ENCODE peak calls at places on chromosome 10, in seven cellular contexts. One of them, this sample, is unnamed.
A peak's percentile ranks its signal among the peaks of the same experiment; 100 is the strongest.

GRCh38 chr10:116079355-116079754 is 193.7 kb downstream of the GFRA1 start:
- DNase-seq in SK-N-SH: no peak
- DNase-seq in endothelial cell of umbilical vein: no peak
- DNase-seq in H1: no peak
- DNase-seq in HepG2: no peak
- DNase-seq in K562: no peak
- DNase-seq in HCT116: no peak
- DNase-seq in this sample: no peak

GRCh38 chr10:122243560-122243959 is 27.5 kb upstream of the BTBD16 start:
- DNase-seq in SK-N-SH: no peak
- DNase-seq in endothelial cell of umbilical vein: no peak
- DNase-seq in H1: no peak
- DNase-seq in HepG2: no peak
- DNase-seq in K562: no peak
- DNase-seq in HCT116: no peak
- DNase-seq in this sample: no peak

GRCh38 chr10:102508506-102508905 is 4.7 kb downstream of the SUFU start:
- DNase-seq in SK-N-SH: no peak
- DNase-seq in endothelial cell of umbilical vein: no peak
- DNase-seq in H1: no peak
- DNase-seq in HepG2: no peak
- DNase-seq in K562: no peak
- DNase-seq in HCT116: no peak
- DNase-seq in this sample: no peak

GRCh38 chr10:62052276-62052675 is 150.8 kb downstream of the ARID5B start:
- DNase-seq in SK-N-SH: no peak
- DNase-seq in endothelial cell of umbilical vein: no peak
- DNase-seq in H1: no peak
- DNase-seq in HepG2: no peak
- DNase-seq in K562: no peak
- DNase-seq in HCT116: no peak
- DNase-seq in this sample: no peak

GRCh38 chr10:34941471-34942357 is 126.6 kb upstream of the PARD3 start:
- DNase-seq in SK-N-SH: no peak
- DNase-seq in endothelial cell of umbilical vein: no peak
- DNase-seq in H1: no peak
- DNase-seq in HepG2: no peak
- DNase-seq in K562: no peak
- DNase-seq in HCT116: no peak
- DNase-seq in this sample: no peak

GRCh38 chr10:122388287-122388997 is 13.9 kb downstream of the PLEKHA1 start:
- DNase-seq in SK-N-SH: no peak
- DNase-seq in endothelial cell of umbilical vein: no peak
- DNase-seq in H1: no peak
- DNase-seq in HepG2: no peak
- DNase-seq in K562: no peak
- DNase-seq in HCT116: no peak
- DNase-seq in this sample: no peak

GRCh38 chr10:110783509-110784103 is 88.1 kb upstream of the PDCD4 start:
- DNase-seq in SK-N-SH: no peak
- DNase-seq in endothelial cell of umbilical vein: no peak
- DNase-seq in H1: no peak
- DNase-seq in HepG2: no peak
- DNase-seq in K562: no peak
- DNase-seq in HCT116: no peak
- DNase-seq in this sample: no peak

GRCh38 chr10:89250814-89251416 is 660 bp downstream of the LIPA start:
- DNase-seq in SK-N-SH: no peak
- DNase-seq in endothelial cell of umbilical vein: no peak
- DNase-seq in H1: no peak
- DNase-seq in HepG2: peak; percentile 18
- DNase-seq in K562: no peak
- DNase-seq in HCT116: no peak
- DNase-seq in this sample: no peak

GRCh38 chr10:75294518-75294865 is 58.7 kb upstream of the COMTD1 start:
- DNase-seq in SK-N-SH: peak; percentile 69
- DNase-seq in endothelial cell of umbilical vein: peak; percentile 11
- DNase-seq in H1: no peak
- DNase-seq in HepG2: no peak
- DNase-seq in K562: no peak
- DNase-seq in HCT116: no peak
- DNase-seq in this sample: no peak

GRCh38 chr10:71398991-71399375 is 2.3 kb downstream of the CDH23 start:
- DNase-seq in SK-N-SH: no peak
- DNase-seq in endothelial cell of umbilical vein: no peak
- DNase-seq in H1: no peak
- DNase-seq in HepG2: no peak
- DNase-seq in K562: no peak
- DNase-seq in HCT116: no peak
- DNase-seq in this sample: no peak

GRCh38 chr10:49144021-49144720 is 10.3 kb upstream of the FAM170B start:
- DNase-seq in SK-N-SH: peak; percentile 68
- DNase-seq in endothelial cell of umbilical vein: no peak
- DNase-seq in H1: no peak
- DNase-seq in HepG2: no peak
- DNase-seq in K562: no peak
- DNase-seq in HCT116: no peak
- DNase-seq in this sample: no peak

GRCh38 chr10:89347706-89348457 is 20.1 kb downstream of the IFIT3 start:
- DNase-seq in SK-N-SH: no peak
- DNase-seq in endothelial cell of umbilical vein: peak; percentile 75
- DNase-seq in H1: no peak
- DNase-seq in HepG2: no peak
- DNase-seq in K562: no peak
- DNase-seq in HCT116: no peak
- DNase-seq in this sample: no peak

GRCh38 chr10:63763744-63764143 is 242.5 kb downstream of the REEP3 start:
- DNase-seq in SK-N-SH: no peak
- DNase-seq in endothelial cell of umbilical vein: no peak
- DNase-seq in H1: no peak
- DNase-seq in HepG2: no peak
- DNase-seq in K562: no peak
- DNase-seq in HCT116: no peak
- DNase-seq in this sample: no peak

GRCh38 chr10:16894834-16895233 is 77.6 kb upstream of the RSU1 start:
- DNase-seq in SK-N-SH: no peak
- DNase-seq in endothelial cell of umbilical vein: no peak
- DNase-seq in H1: no peak
- DNase-seq in HepG2: no peak
- DNase-seq in K562: no peak
- DNase-seq in HCT116: no peak
- DNase-seq in this sample: no peak

GRCh38 chr10:1020966-1021365 is 4.7 kb downstream of the IDI2 start:
- DNase-seq in SK-N-SH: no peak
- DNase-seq in endothelial cell of umbilical vein: no peak
- DNase-seq in H1: no peak
- DNase-seq in HepG2: no peak
- DNase-seq in K562: no peak
- DNase-seq in HCT116: no peak
- DNase-seq in this sample: no peak

DNA sequence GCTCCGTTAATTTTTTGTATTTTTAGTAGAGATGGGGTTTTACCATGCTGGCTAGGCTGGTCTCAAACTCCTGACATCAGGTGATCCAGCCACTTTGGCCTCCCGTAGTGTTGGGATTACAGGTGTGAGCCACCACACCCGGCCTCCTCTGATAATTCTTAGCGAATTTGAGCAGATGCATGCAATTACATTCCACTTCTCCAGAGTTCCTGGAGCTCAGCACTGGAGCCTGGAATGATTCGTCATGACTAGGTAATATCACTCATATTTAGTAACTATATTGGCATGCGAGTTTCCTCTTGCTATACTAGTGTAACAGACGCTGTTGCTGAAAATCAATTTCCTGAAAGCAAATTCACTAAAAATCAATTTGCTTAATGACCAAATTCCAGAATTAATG is 86.8 kb downstream of the MKX start:
- DNase-seq in SK-N-SH: no peak
- DNase-seq in endothelial cell of umbilical vein: no peak
- DNase-seq in H1: no peak
- DNase-seq in HepG2: no peak
- DNase-seq in K562: no peak
- DNase-seq in HCT116: peak; percentile 36
- DNase-seq in this sample: no peak
- TF ChIP-seq MAX in SK-N-SH: no peak
- TF ChIP-seq MAX in endothelial cell of umbilical vein: no peak
- TF ChIP-seq MAX in H1: no peak
- TF ChIP-seq MAX in HepG2: no peak
- TF ChIP-seq MAX in K562: no peak
- TF ChIP-seq MAX in HCT116: no peak
- TF ChIP-seq MAX in this sample: no peak

GRCh38 chr10:4656576-4657194 is 169.3 kb upstream of the AKR1E2 start:
- DNase-seq in SK-N-SH: peak; percentile 49
- DNase-seq in endothelial cell of umbilical vein: peak; percentile 80
- DNase-seq in H1: no peak
- DNase-seq in HepG2: peak; percentile 44
- DNase-seq in K562: peak; percentile 43
- DNase-seq in HCT116: peak; percentile 58
- DNase-seq in this sample: no peak
- TF ChIP-seq POLR2AphosphoS5 in SK-N-SH: no peak
- TF ChIP-seq POLR2AphosphoS5 in endothelial cell of umbilical vein: no peak
- TF ChIP-seq POLR2AphosphoS5 in H1: no peak
- TF ChIP-seq POLR2AphosphoS5 in HepG2: no peak
- TF ChIP-seq POLR2AphosphoS5 in K562: no peak
- TF ChIP-seq POLR2AphosphoS5 in HCT116: no peak
- TF ChIP-seq POLR2AphosphoS5 in this sample: no peak

GRCh38 chr10:130877131-130877530 is 434.4 kb downstream of the TCERG1L start:
- DNase-seq in SK-N-SH: no peak
- DNase-seq in endothelial cell of umbilical vein: no peak
- DNase-seq in H1: no peak
- DNase-seq in HepG2: no peak
- DNase-seq in K562: no peak
- DNase-seq in HCT116: no peak
- DNase-seq in this sample: no peak
- TF ChIP-seq MAX in SK-N-SH: no peak
- TF ChIP-seq MAX in endothelial cell of umbilical vein: no peak
- TF ChIP-seq MAX in H1: no peak
- TF ChIP-seq MAX in HepG2: no peak
- TF ChIP-seq MAX in K562: no peak
- TF ChIP-seq MAX in HCT116: no peak
- TF ChIP-seq MAX in this sample: no peak

DNA sequence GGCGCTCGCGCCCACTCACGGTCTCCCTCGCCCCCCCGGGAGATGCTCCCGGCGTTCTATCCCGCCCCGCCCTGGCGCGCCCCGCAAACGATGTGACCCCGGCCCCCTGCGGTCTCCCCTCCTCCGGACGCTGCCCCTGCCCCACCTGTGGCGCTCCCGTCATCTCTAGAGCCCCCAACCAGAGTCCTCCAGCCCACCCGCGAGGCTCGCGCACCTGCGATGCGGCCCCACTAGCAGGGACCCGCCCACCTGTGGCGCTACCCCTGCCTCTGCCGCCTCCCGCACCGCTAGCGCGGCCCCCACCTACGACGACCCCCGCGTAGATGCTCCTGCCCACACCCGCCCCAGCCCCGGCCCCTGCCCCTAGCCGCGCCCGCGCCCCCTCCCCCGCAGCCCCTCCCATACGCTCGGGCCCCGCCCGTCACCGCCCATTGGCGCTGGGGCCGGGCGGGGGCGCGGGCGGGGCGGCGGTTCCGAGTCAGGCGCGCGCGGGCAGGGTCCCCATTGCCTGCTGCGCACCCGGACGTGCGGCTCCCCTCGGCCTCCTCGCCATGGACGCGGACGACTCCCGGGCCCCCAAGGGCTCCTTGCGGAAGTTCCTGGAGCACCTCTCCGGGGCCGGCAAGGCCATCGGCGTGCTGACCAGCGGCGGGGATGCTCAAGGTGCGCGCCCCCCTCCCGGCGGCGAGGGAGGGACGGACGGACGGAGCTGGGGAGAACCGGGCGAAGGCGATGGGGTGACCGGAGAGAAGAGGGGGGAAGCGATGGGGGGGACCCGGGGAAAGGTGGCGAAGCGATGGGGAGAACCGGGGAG is at the start of gene PFKP:
- DNase-seq in SK-N-SH: peak; percentile 89
- DNase-seq in endothelial cell of umbilical vein: no peak
- DNase-seq in H1: no peak
- DNase-seq in HepG2: no peak
- DNase-seq in K562: peak; percentile 85
- DNase-seq in HCT116: no peak
- DNase-seq in this sample: no peak
- TF ChIP-seq POLR2AphosphoS5 in SK-N-SH: peak; percentile 53
- TF ChIP-seq POLR2AphosphoS5 in endothelial cell of umbilical vein: peak; percentile 75
- TF ChIP-seq POLR2AphosphoS5 in H1: no peak
- TF ChIP-seq POLR2AphosphoS5 in HepG2: no peak
- TF ChIP-seq POLR2AphosphoS5 in K562: peak; percentile 62
- TF ChIP-seq POLR2AphosphoS5 in HCT116: peak; percentile 94
- TF ChIP-seq POLR2AphosphoS5 in this sample: peak; percentile 72

DNA sequence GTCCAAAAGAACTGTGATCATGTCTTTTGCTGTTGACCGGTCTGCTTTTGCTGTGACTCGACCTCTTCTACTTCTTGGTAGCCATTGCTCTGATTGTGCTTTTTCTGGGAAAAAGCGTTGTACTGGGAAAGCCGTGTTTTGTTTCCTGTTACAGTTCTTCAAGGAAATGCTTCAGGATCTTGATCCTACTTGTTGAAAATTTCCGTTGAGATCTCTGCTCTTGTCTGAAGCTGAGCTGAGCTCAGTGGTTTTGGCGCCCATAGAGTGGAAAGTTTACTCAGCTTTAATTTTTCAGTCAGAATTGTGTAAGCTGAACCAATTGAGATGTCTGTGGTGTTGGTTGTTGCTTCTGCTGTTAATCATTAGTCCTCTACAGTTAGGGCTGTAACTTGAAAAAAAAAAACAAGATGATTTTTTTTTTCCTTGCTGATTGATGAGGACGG is 302.2 kb downstream of the CCDC3 start:
- DNase-seq in SK-N-SH: no peak
- DNase-seq in endothelial cell of umbilical vein: peak; percentile 81
- DNase-seq in H1: no peak
- DNase-seq in HepG2: peak; percentile 20
- DNase-seq in K562: no peak
- DNase-seq in HCT116: no peak
- DNase-seq in this sample: no peak
- TF ChIP-seq MAX in SK-N-SH: no peak
- TF ChIP-seq MAX in endothelial cell of umbilical vein: no peak
- TF ChIP-seq MAX in H1: no peak
- TF ChIP-seq MAX in HepG2: no peak
- TF ChIP-seq MAX in K562: no peak
- TF ChIP-seq MAX in HCT116: no peak
- TF ChIP-seq MAX in this sample: no peak